ENCODE peak calls at places on chromosomes 4 and X, in ten cellular contexts. J, L, F, U, C, Q, Y, P, G and A are unnamed samples.

GRCh38 chr4:87010192-87010591 is 75.4 kb downstream of the AFF1 start:
- DNase-seq in L (no peak), P (no peak), U (no peak), Q (no peak), J (no peak), C (no peak), F (no peak), Y (no peak), G (no peak), A (no peak)

GRCh38 chr4:157992038-157992706 is 180.7 kb downstream of the GASK1B start:
- DNase-seq in Y (peak; percentile 30), J (no peak), Q (peak; percentile 56), G (peak; percentile 72), F (peak; percentile 71), P (peak; percentile 42), U (no peak), C (no peak), L (no peak), A (no peak)

GRCh38 chr4:156686120-156686519 is 285.5 kb downstream of the PDGFC start:
- DNase-seq in J (no peak), Q (no peak), F (peak; percentile 98), Y (no peak), L (no peak), U (no peak), C (no peak), P (peak; percentile 99), G (no peak), A (peak; percentile 100)

GRCh38 chr4:112739442-112739841 is 102.5 kb downstream of the LARP7 start:
- DNase-seq in Q (no peak), F (no peak), G (no peak), P (no peak), U (no peak), Y (no peak), L (no peak), C (no peak), J (no peak), A (no peak)

GRCh38 chr4:181150173-181150572 is 1093.0 kb upstream of the TENM3 start:
- DNase-seq in Y (no peak), F (peak; percentile 13), L (no peak), Q (no peak), U (no peak), J (no peak), G (no peak), P (no peak), C (no peak), A (no peak)

GRCh38 chr4:40238700-40239548 is 42.1 kb downstream of the RHOH start:
- DNase-seq in L (no peak), G (no peak), F (no peak), J (no peak), Y (no peak), U (no peak), Q (peak; percentile 85), C (no peak), P (no peak), A (no peak)

GRCh38 chr4:22895482-22895881 is 202.7 kb downstream of the GBA3 start:
- DNase-seq in L (no peak), G (no peak), F (no peak), C (no peak), Y (no peak), P (no peak), J (no peak), Q (no peak), U (no peak), A (no peak)

GRCh38 chr4:168701061-168701460 is 204.2 kb downstream of the PALLD start:
- DNase-seq in G (no peak), Q (no peak), C (no peak), U (no peak), Y (no peak), P (no peak), L (no peak), J (no peak), F (no peak), A (no peak)

GRCh38 chr4:153295131-153295755 is 49.2 kb upstream of the MND1 start:
- DNase-seq in C (no peak), L (peak; percentile 55), P (no peak), F (no peak), Q (no peak), U (no peak), J (no peak), G (no peak), Y (no peak), A (no peak)

GRCh38 chr4:93182722-93183121 is 645.8 kb upstream of the ATOH1 start:
- DNase-seq in G (no peak), P (no peak), Q (no peak), U (no peak), F (no peak), L (no peak), J (no peak), Y (peak; percentile 40), C (no peak), A (no peak)

GRCh38 chrX:109199726-109200125 is 282.2 kb downstream of the GUCY2F start:
- DNase-seq in F (peak; percentile 4), U (no peak), C (no peak), J (no peak), Y (no peak), P (no peak), Q (no peak), G (no peak), L (no peak), A (peak; percentile 4)

GRCh38 chr4:676871-677235 is 2.5 kb downstream of the MYL5 start:
- DNase-seq in G (no peak), J (no peak), Y (no peak), Q (no peak), P (no peak), C (no peak), F (no peak), L (peak; percentile 50), U (no peak), A (no peak)

GRCh38 chr4:165555302-165555701 is 176.5 kb downstream of the CPE start:
- DNase-seq in J (no peak), C (no peak), P (no peak), Y (no peak), L (no peak), Q (no peak), U (no peak), F (no peak), G (no peak), A (no peak)

GRCh38 chrX:15947648-15948317 is 93.2 kb upstream of the AP1S2 start:
- DNase-seq in L (no peak), Y (peak; percentile 34), Q (no peak), U (no peak), C (no peak), G (peak; percentile 81), J (no peak), P (peak; percentile 14), F (no peak), A (no peak)

GRCh38 chrX:87006561-87006960 is 511.0 kb upstream of the KLHL4 start:
- DNase-seq in G (no peak), Q (no peak), P (no peak), U (no peak), F (no peak), C (no peak), J (no peak), L (no peak), Y (no peak), A (no peak)

GRCh38 chrX:2677764-2678163 is 13.3 kb upstream of the CD99 start:
- DNase-seq in L (no peak), C (peak; percentile 84), G (no peak), Q (no peak), F (peak; percentile 98), J (peak; percentile 71), U (peak; percentile 72), P (peak; percentile 95), Y (peak; percentile 71), A (peak; percentile 90)

GRCh38 chrX:15242899-15243555 is 26.9 kb downstream of the ASB9 start:
- DNase-seq in C (no peak), Q (peak; percentile 44), L (no peak), G (peak; percentile 5), Y (peak; percentile 9), F (peak; percentile 42), J (no peak), P (peak; percentile 31), U (no peak), A (no peak)

GRCh38 chr4:164440196-164440595 is 313.7 kb upstream of the SMIM31 start:
- DNase-seq in F (no peak), J (no peak), Y (peak; percentile 7), P (no peak), U (no peak), C (no peak), Q (no peak), G (no peak), L (no peak), A (no peak)
- H3K4me3 ChIP-seq in F (no peak overlapping the region), J (no peak overlapping the region), Y (no peak overlapping the region), P (no peak overlapping the region), U (no peak overlapping the region), C (no peak overlapping the region), Q (no peak overlapping the region), G (no peak overlapping the region), L (no peak overlapping the region), A (no peak overlapping the region)

GRCh38 chr4:80221161-80221560 is 23.9 kb downstream of the PRDM8 start:
- DNase-seq in Q (no peak), F (no peak), P (no peak), L (no peak), G (no peak), J (no peak), U (no peak), C (no peak), Y (no peak), A (no peak)
- TF ChIP-seq CTCF in Q (no peak), F (peak; percentile 14), P (peak; percentile 30), L (no peak), G (peak; percentile 32), J (peak; percentile 26), U (no peak), C (no peak), Y (peak; percentile 56), A (peak; percentile 26)

DNA sequence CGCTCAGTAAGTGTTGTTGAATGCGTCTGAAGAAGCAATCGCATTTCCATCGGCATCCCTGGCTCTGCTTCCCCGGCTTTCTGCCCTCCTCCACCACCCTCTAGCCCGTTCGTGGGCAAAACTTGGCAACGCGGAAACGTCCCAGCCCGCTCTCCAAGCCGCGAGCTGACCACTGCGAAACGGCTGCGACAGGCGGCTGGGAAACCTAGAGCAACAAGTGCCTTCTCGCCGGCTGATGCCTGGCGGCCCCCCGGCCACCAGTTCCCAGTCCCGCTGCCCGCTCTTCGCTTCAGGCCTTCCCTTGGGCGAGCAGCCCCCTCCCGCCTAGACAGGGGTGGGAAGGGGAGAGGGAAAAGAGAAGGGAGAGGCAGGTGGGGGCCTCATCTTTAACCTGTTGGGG is 837 bp downstream of the CITED1 start:
- DNase-seq in L (peak; percentile 55), Q (no peak), G (peak; percentile 59), F (no peak), P (no peak), C (no peak), U (no peak), J (no peak), Y (no peak), A (no peak)
- H3K4me3 ChIP-seq in L (no peak overlapping the region), Q (no peak overlapping the region), G (peak overlapping the region; percentile 60), F (peak overlapping the region; percentile 38), P (peak overlapping the region; percentile 3), C (peak overlapping the region; percentile 42), U (peak overlapping the region; percentile 41), J (peak overlapping the region; percentile 46), Y (no peak overlapping the region), A (peak overlapping the region; percentile 12)

GRCh38 chrX:110462957-110463356 is 104.3 kb downstream of the RTL9 start:
- DNase-seq in U (no peak), G (no peak), P (no peak), J (no peak), L (no peak), F (no peak), C (no peak), Q (no peak), Y (peak; percentile 15), A (no peak)
- TF ChIP-seq CTCF in U (no peak), G (peak; percentile 31), P (peak; percentile 33), J (no peak), L (no peak), F (peak; percentile 49), C (no peak), Q (no peak), Y (peak; percentile 61), A (no peak)

GRCh38 chr4:159455675-159456235 is 352.9 kb downstream of the RAPGEF2 start:
- DNase-seq in L (no peak), U (no peak), Y (peak; percentile 18), Q (peak; percentile 33), J (no peak), C (no peak), P (no peak), G (peak; percentile 56), F (no peak), A (no peak)
- H3K4me3 ChIP-seq in L (no peak overlapping the region), U (no peak overlapping the region), Y (no peak overlapping the region), Q (no peak overlapping the region), J (no peak overlapping the region), C (no peak overlapping the region), P (no peak overlapping the region), G (no peak overlapping the region), F (no peak overlapping the region), A (no peak overlapping the region)